ENCODE peak calls at places on chromosomes 5 and 9, in six cellular contexts. C, R, B, M, E and N are unnamed samples.

GRCh38 chr5:9173281-9174048 is 372.4 kb downstream of the SEMA5A start:
- DNase-seq in M (peak; percentile 90), C (no peak), R (no peak), E (no peak), B (peak; percentile 94), N (peak; percentile 81)

GRCh38 chr9:12698986-12699385 is 5.8 kb downstream of the TYRP1 start:
- DNase-seq in R (no peak), M (no peak), C (no peak), B (no peak), E (no peak), N (no peak)

GRCh38 chr5:58455966-58456365 is 3.9 kb downstream of the PLK2 start:
- DNase-seq in E (no peak), B (no peak), M (peak; percentile 22), R (no peak), C (no peak), N (no peak)

GRCh38 chr9:111913159-111913558 is 16.5 kb downstream of the UGCG start:
- DNase-seq in R (no peak), E (no peak), M (no peak), C (no peak), B (no peak), N (no peak)

GRCh38 chr9:31253800-31254762 is 1130.4 kb upstream of the ACO1 start:
- DNase-seq in M (no peak), R (no peak), C (no peak), B (no peak), E (no peak), N (no peak)

GRCh38 chr5:54656261-54656728 is 138.7 kb downstream of the SNX18 start:
- DNase-seq in M (no peak), B (no peak), R (no peak), E (peak; percentile 77), C (no peak), N (no peak)

GRCh38 chr5:158423623-158424200 is 564.8 kb upstream of the CLINT1 start:
- DNase-seq in E (no peak), B (peak; percentile 48), M (peak; percentile 29), R (no peak), C (no peak), N (no peak)

GRCh38 chr5:2750758-2751464 is 566 bp downstream of the IRX2 start:
- DNase-seq in R (peak; percentile 69), C (peak; percentile 80), M (no peak), B (no peak), E (no peak), N (peak; percentile 38)

GRCh38 chr5:93587919-93588585 is 5.0 kb downstream of the NR2F1 start:
- DNase-seq in M (no peak), R (no peak), B (no peak), E (no peak), C (peak; percentile 78), N (no peak)

GRCh38 chr5:132808448-132808847 is 4.7 kb upstream of the SOWAHA start:
- DNase-seq in C (no peak), B (no peak), M (no peak), R (no peak), E (no peak), N (no peak)

GRCh38 chr9:137672907-137673791 is 54.3 kb downstream of the EHMT1 start:
- DNase-seq in E (peak; percentile 52), C (peak; percentile 71), M (peak; percentile 81), R (peak; percentile 71), B (peak; percentile 83), N (peak; percentile 86)

GRCh38 chr9:92717201-92718085 is 47.2 kb downstream of the BICD2 start:
- DNase-seq in E (no peak), M (no peak), R (no peak), B (no peak), C (no peak), N (no peak)

GRCh38 chr5:142275496-142275895 is 49.3 kb downstream of the SPRY4 start:
- DNase-seq in B (no peak), C (no peak), E (no peak), M (no peak), R (no peak), N (no peak)

GRCh38 chr5:73946926-73947455 is 321.0 kb downstream of the ARHGEF28 start:
- DNase-seq in R (no peak), M (no peak), B (no peak), C (no peak), E (no peak), N (peak; percentile 28)

GRCh38 chr5:169801324-169801777 is 164.3 kb downstream of the DOCK2 start:
- DNase-seq in R (no peak), B (peak; percentile 95), C (no peak), E (no peak), M (peak; percentile 55), N (peak; percentile 75)

GRCh38 chr9:77598510-77598909 is 49.6 kb downstream of the GNA14 start:
- DNase-seq in E (peak; percentile 31), M (peak; percentile 64), R (peak; percentile 51), B (peak; percentile 73), C (no peak), N (peak; percentile 63)

GRCh38 chr9:98993570-98993945 is 49.9 kb downstream of the COL15A1 start:
- DNase-seq in C (peak; percentile 16), E (no peak), M (no peak), R (no peak), B (no peak), N (no peak)

GRCh38 chr5:140165101-140165920 is 9.7 kb upstream of the CYSTM1 start:
- DNase-seq in M (no peak), C (peak; percentile 44), B (no peak), R (no peak), E (no peak), N (no peak)

GRCh38 chr5:74693176-74693575 is 8.1 kb downstream of the HEXB start:
- DNase-seq in R (no peak), C (no peak), B (peak; percentile 37), M (no peak), E (no peak), N (peak; percentile 41)

GRCh38 chr9:127437497-127438264 is 13.5 kb downstream of the ZNF79 start:
- DNase-seq in M (no peak), B (no peak), C (peak; percentile 55), E (no peak), R (no peak), N (no peak)

GRCh38 chr5:58235279-58235678 is 224.6 kb downstream of the PLK2 start:
- DNase-seq in E (no peak), C (no peak), R (no peak), B (peak; percentile 67), M (peak; percentile 58), N (peak; percentile 56)

GRCh38 chr5:169694221-169694620 is 57.1 kb downstream of the DOCK2 start:
- DNase-seq in E (no peak), M (no peak), B (no peak), R (no peak), C (no peak), N (no peak)

GRCh38 chr5:173780356-173781234 is 107.6 kb upstream of the CPEB4 start:
- DNase-seq in C (no peak), R (no peak), B (no peak), M (no peak), E (no peak), N (no peak)

GRCh38 chr5:173777669-173778068 is 110.5 kb upstream of the CPEB4 start:
- DNase-seq in E (no peak), C (no peak), M (no peak), R (no peak), B (no peak), N (no peak)

GRCh38 chr5:173778152-173778782 is 109.9 kb upstream of the CPEB4 start:
- DNase-seq in R (no peak), C (no peak), E (no peak), B (no peak), M (no peak), N (no peak)

GRCh38 chr5:173777149-173777548 is 111.0 kb upstream of the CPEB4 start:
- DNase-seq in R (no peak), C (no peak), E (no peak), B (no peak), M (no peak), N (no peak)

DNA sequence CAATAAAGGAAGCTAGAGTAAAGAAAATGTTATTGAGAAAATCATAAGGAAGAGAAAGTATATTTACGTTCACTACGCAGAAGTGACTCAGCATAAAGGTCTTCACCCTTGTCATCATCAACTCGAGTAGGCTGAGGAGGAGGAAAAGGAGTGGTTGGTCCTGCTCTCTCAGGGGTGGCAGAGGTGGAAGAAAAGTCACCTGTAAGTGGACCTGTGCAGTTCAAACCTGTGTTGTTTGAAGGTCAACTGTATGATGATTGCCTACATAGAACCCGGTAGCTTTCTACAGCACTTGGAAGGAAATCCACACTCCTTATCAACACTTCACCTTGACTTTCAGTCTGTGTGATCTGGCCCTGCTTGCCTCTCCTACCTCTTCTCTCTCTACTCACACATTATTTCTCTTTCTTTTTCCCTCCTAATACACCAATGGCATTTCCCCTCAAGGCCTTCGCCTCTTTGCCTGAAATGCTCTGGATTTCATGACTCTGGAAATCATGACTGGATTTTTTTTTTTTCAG is 109.3 kb upstream of the CPEB4 start:
- DNase-seq in M (peak; percentile 42), E (no peak), B (no peak), C (no peak), R (no peak), N (no peak)
- H3K4me3 ChIP-seq in M (no peak overlapping the region), E (no peak overlapping the region), B (no peak overlapping the region), C (no peak overlapping the region), R (no peak overlapping the region), N (no peak overlapping the region)

DNA sequence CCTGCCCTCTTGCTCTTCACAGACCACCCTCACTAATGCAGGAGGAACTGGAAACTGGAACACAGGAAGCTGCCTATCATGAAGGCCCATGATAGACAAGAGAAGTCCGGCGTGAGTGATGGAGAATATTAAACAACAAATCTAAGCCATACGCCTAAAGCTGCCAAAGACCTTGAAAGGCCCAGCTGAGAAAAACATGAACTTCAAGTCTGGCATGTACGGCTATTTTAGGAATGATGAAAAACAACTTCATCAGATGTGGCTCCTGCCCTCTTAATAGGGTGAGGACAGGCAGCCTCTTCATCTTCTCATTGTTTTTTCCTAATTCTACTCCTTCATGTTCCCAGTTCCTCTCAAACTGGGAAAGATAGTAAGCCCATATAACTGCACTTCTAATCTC is 20.3 kb downstream of the FBP1 start:
- DNase-seq in C (no peak), B (no peak), M (no peak), R (peak; percentile 55), E (no peak), N (no peak)
- TF ChIP-seq CTCF in C (no peak), B (no peak), M (no peak), R (no peak), E (no peak), N (no peak)

GRCh38 chr5:109690456-109691247 is 925 bp downstream of the MAN2A1 start:
- DNase-seq in M (peak; percentile 90), E (peak; percentile 82), B (peak; percentile 88), R (peak; percentile 63), C (peak; percentile 77), N (peak; percentile 85)

GRCh38 chr5:109692852-109693251 is 3.1 kb downstream of the MAN2A1 start:
- DNase-seq in R (no peak), C (peak; percentile 65), B (no peak), E (no peak), M (no peak), N (no peak)

GRCh38 chr5:109693535-109694152 is 3.9 kb downstream of the MAN2A1 start:
- DNase-seq in M (peak; percentile 82), B (peak; percentile 56), E (no peak), R (no peak), C (no peak), N (peak; percentile 53)

GRCh38 chr5:109691248-109691574 is 1.5 kb downstream of the MAN2A1 start:
- DNase-seq in C (no peak), R (no peak), E (no peak), B (no peak), M (no peak), N (no peak)

GRCh38 chr5:109692011-109692410 is 2.3 kb downstream of the MAN2A1 start:
- DNase-seq in E (no peak), C (no peak), M (peak; percentile 57), R (peak; percentile 61), B (peak; percentile 83), N (peak; percentile 74)
- H3K4me3 ChIP-seq in E (peak overlapping the region; percentile 85), C (peak overlapping the region; percentile 92), M (peak overlapping the region; percentile 95), R (no peak overlapping the region), B (no peak overlapping the region), N (peak overlapping the region; percentile 93)

GRCh38 chr5:167050568-167051214 is 1240.8 kb upstream of the WWC1 start:
- DNase-seq in M (peak; percentile 3), R (no peak), C (peak; percentile 78), E (no peak), B (peak; percentile 71), N (peak; percentile 3)
- TF ChIP-seq CTCF in M (no peak), R (peak; percentile 27), C (peak; percentile 73), E (no peak), B (peak; percentile 22), N (no peak)